ENCODE peak calls at places on chromosomes 11 and 22, in five cellular contexts. Z is posterior vena cava; E is endothelial cell; R is kidney epithelial cell; B is effector memory CD4-positive, alpha-beta T cell. G is an unnamed sample.

GRCh38 chr11:126832387-126832786 is 168.2 kb downstream of the KIRREL3 start:
- DNase-seq in Z (no peak), E (no peak), R (no peak), B (no peak), G (no peak)

GRCh38 chr11:31643831-31644230 is 134.3 kb downstream of the ELP4 start:
- DNase-seq in Z (no peak), E (no peak), R (no peak), B (no peak), G (no peak)

GRCh38 chr11:116326146-116326545 is 446.6 kb downstream of the BUD13 start:
- DNase-seq in Z (no peak), E (no peak), R (no peak), B (no peak), G (no peak)

GRCh38 chr22:37639070-37639760 is at the start of gene SH3BP1:
- DNase-seq in Z (no peak), E (peak; percentile 50), R (no peak), B (peak; percentile 47), G (peak; percentile 64)

GRCh38 chr22:44588348-44588747 is 90.3 kb upstream of the RTL6 start:
- DNase-seq in Z (peak; percentile 68), E (no peak), R (no peak), B (no peak), G (no peak)

GRCh38 chr11:117160826-117161225 is 16.7 kb downstream of the PAFAH1B2 start:
- DNase-seq in Z (no peak), E (no peak), R (no peak), B (no peak), G (no peak)

GRCh38 chr11:57514538-57515331 is 767 bp downstream of the SLC43A1 start:
- DNase-seq in Z (peak; percentile 88), E (peak; percentile 21), R (no peak), B (no peak), G (peak; percentile 93)

GRCh38 chr11:69301033-69301490 is 7.1 kb downstream of the MYEOV start:
- DNase-seq in Z (no peak), E (no peak), R (no peak), B (no peak), G (no peak)

GRCh38 chr11:114131366-114131963 is 72.0 kb downstream of the ZBTB16 start:
- DNase-seq in Z (no peak), E (no peak), R (no peak), B (no peak), G (no peak)

GRCh38 chr11:128422576-128423370 is 164.6 kb downstream of the ETS1 start:
- DNase-seq in Z (no peak), E (no peak), R (no peak), B (peak; percentile 82), G (no peak)

GRCh38 chr11:95790933-95791247 is 592 bp downstream of the CEP57 start:
- DNase-seq in Z (peak; percentile 85), E (peak; percentile 53), R (no peak), B (peak; percentile 19), G (no peak)

GRCh38 chr11:27722117-27722844 is 22.0 kb upstream of the BDNF start:
- DNase-seq in Z (no peak), E (peak; percentile 33), R (no peak), B (no peak), G (no peak)

GRCh38 chr11:77411238-77411637 is 62.7 kb downstream of the PAK1 start:
- DNase-seq in Z (no peak), E (peak; percentile 11), R (no peak), B (no peak), G (no peak)

GRCh38 chr22:48495751-48496080 is 1332.0 kb downstream of the BRD1 start:
- DNase-seq in Z (no peak), E (no peak), R (no peak), B (no peak), G (no peak)

GRCh38 chr11:69374110-69374981 is 80.4 kb downstream of the MYEOV start:
- DNase-seq in Z (peak; percentile 77), E (peak; percentile 23), R (no peak), B (no peak), G (no peak)